ENCODE peak calls at places on chromosomes 13 and 19, in four cellular contexts. One of them, this sample, is unnamed. For H3K27me3, the result is how much of the 10 kb centered on the place peaks cover.

GRCh38 chr13:41568990-41569387 is 111.6 kb downstream of the RGCC start:
- DNase-seq in tibial nerve: no peak
- DNase-seq in brain microvascular endothelial cell: no peak
- DNase-seq in breast epithelium: no peak
- DNase-seq in this sample: no peak

GRCh38 chr13:24834902-24835510 is 71.0 kb downstream of the RNF17 start:
- DNase-seq in tibial nerve: no peak
- DNase-seq in brain microvascular endothelial cell: no peak
- DNase-seq in breast epithelium: no peak
- DNase-seq in this sample: no peak

GRCh38 chr19:33545209-33545981 is 23.8 kb upstream of the PEPD start:
- DNase-seq in tibial nerve: no peak
- DNase-seq in brain microvascular endothelial cell: no peak
- DNase-seq in breast epithelium: no peak
- DNase-seq in this sample: no peak

GRCh38 chr13:34555988-34556387 is 386.1 kb upstream of the NBEA start:
- DNase-seq in tibial nerve: no peak
- DNase-seq in brain microvascular endothelial cell: no peak
- DNase-seq in breast epithelium: no peak
- DNase-seq in this sample: no peak

GRCh38 chr13:54574791-54575190 is 1546.2 kb downstream of the OLFM4 start:
- DNase-seq in tibial nerve: no peak
- DNase-seq in brain microvascular endothelial cell: no peak
- DNase-seq in breast epithelium: no peak
- DNase-seq in this sample: no peak

GRCh38 chr13:98532254-98532653 is 44.7 kb downstream of the STK24 start:
- DNase-seq in tibial nerve: no peak
- DNase-seq in brain microvascular endothelial cell: no peak
- DNase-seq in breast epithelium: no peak
- DNase-seq in this sample: no peak

GRCh38 chr13:98141938-98142426 is 912 bp upstream of the FARP1 start:
- DNase-seq in tibial nerve: no peak
- DNase-seq in brain microvascular endothelial cell: no peak
- DNase-seq in breast epithelium: no peak
- DNase-seq in this sample: no peak

GRCh38 chr13:107373551-107373950 is 805.6 kb upstream of the ARGLU1 start:
- DNase-seq in tibial nerve: no peak
- DNase-seq in brain microvascular endothelial cell: peak
- DNase-seq in breast epithelium: no peak
- DNase-seq in this sample: no peak

GRCh38 chr19:42424345-42424707 is 2.9 kb downstream of the LIPE start:
- DNase-seq in tibial nerve: no peak
- DNase-seq in brain microvascular endothelial cell: no peak
- DNase-seq in breast epithelium: no peak
- DNase-seq in this sample: no peak

GRCh38 chr13:80262051-80262695 is 78.8 kb downstream of the SPRY2 start:
- DNase-seq in tibial nerve: no peak
- DNase-seq in brain microvascular endothelial cell: peak
- DNase-seq in breast epithelium: no peak
- DNase-seq in this sample: no peak

GRCh38 chr19:45599286-45599685 is 2.7 kb downstream of the GPR4 start:
- DNase-seq in tibial nerve: no peak
- DNase-seq in brain microvascular endothelial cell: no peak
- DNase-seq in breast epithelium: no peak
- DNase-seq in this sample: no peak

GRCh38 chr19:45598267-45599011 is 3.6 kb downstream of the GPR4 start:
- DNase-seq in tibial nerve: no peak
- DNase-seq in brain microvascular endothelial cell: no peak
- DNase-seq in breast epithelium: no peak
- DNase-seq in this sample: no peak

GRCh38 chr19:45600340-45600885 is 1.6 kb downstream of the GPR4 start:
- DNase-seq in tibial nerve: no peak
- DNase-seq in brain microvascular endothelial cell: no peak
- DNase-seq in breast epithelium: no peak
- DNase-seq in this sample: no peak

GRCh38 chr19:45601115-45601514 is 897 bp downstream of the GPR4 start:
- DNase-seq in tibial nerve: no peak
- DNase-seq in brain microvascular endothelial cell: no peak
- DNase-seq in breast epithelium: no peak
- DNase-seq in this sample: no peak

GRCh38 chr19:45601524-45602522 is at the start of gene GPR4:
- DNase-seq in tibial nerve: no peak
- DNase-seq in brain microvascular endothelial cell: no peak
- DNase-seq in breast epithelium: no peak
- DNase-seq in this sample: no peak
- H3K27me3 ChIP-seq in tibial nerve: half or more
- H3K27me3 ChIP-seq in brain microvascular endothelial cell: under half
- H3K27me3 ChIP-seq in breast epithelium: under half
- H3K27me3 ChIP-seq in this sample: half or more

GRCh38 chr19:50325310-50326100 is 3.7 kb downstream of the KCNC3 start:
- DNase-seq in tibial nerve: no peak
- DNase-seq in brain microvascular endothelial cell: peak
- DNase-seq in breast epithelium: no peak
- DNase-seq in this sample: no peak
- H3K27me3 ChIP-seq in tibial nerve: under half
- H3K27me3 ChIP-seq in brain microvascular endothelial cell: under half
- H3K27me3 ChIP-seq in breast epithelium: under half
- H3K27me3 ChIP-seq in this sample: half or more

DNA sequence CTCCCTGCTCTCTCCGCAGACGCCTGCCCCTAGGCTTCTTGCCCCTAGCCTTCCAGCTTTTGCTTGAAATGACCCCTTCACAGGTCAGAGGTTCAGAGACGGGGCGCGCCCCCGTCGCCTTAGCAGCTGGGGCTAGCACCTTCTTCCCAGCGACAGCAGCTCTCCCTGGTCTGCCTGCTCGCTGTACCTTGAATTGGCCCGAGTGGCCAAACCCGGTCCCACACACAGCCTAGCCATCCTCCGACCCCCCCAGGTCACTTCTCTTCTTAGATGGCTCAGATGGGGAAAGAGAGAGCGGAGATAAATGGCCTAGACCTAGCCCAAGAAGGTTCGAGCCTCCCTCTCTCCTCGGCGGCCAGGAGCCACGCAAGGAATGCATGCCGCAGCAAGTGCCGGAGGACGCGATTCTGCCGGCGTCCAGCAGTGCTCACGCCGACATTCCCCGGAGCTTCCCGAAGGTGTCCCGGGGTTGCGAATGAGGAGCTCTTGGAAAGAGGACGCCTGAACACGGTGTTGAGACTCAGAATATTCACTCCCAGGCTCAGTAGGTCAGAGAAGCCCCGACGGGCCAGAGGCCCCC is 1.3 kb downstream of the CDX2 start:
- DNase-seq in tibial nerve: no peak
- DNase-seq in brain microvascular endothelial cell: no peak
- DNase-seq in breast epithelium: no peak
- DNase-seq in this sample: no peak
- H3K27me3 ChIP-seq in tibial nerve: half or more
- H3K27me3 ChIP-seq in brain microvascular endothelial cell: half or more
- H3K27me3 ChIP-seq in breast epithelium: under half
- H3K27me3 ChIP-seq in this sample: under half

GRCh38 chr19:4208385-4209094 is 20.8 kb upstream of the EBI3 start:
- DNase-seq in tibial nerve: no peak
- DNase-seq in brain microvascular endothelial cell: peak
- DNase-seq in breast epithelium: no peak
- DNase-seq in this sample: no peak

GRCh38 chr19:4206818-4207484 is 22.4 kb upstream of the EBI3 start:
- DNase-seq in tibial nerve: no peak
- DNase-seq in brain microvascular endothelial cell: no peak
- DNase-seq in breast epithelium: no peak
- DNase-seq in this sample: no peak

GRCh38 chr19:4213116-4213515 is 16.2 kb upstream of the EBI3 start:
- DNase-seq in tibial nerve: no peak
- DNase-seq in brain microvascular endothelial cell: no peak
- DNase-seq in breast epithelium: no peak
- DNase-seq in this sample: no peak

GRCh38 chr19:4215807-4216206 is 13.5 kb upstream of the EBI3 start:
- DNase-seq in tibial nerve: no peak
- DNase-seq in brain microvascular endothelial cell: no peak
- DNase-seq in breast epithelium: no peak
- DNase-seq in this sample: no peak

DNA sequence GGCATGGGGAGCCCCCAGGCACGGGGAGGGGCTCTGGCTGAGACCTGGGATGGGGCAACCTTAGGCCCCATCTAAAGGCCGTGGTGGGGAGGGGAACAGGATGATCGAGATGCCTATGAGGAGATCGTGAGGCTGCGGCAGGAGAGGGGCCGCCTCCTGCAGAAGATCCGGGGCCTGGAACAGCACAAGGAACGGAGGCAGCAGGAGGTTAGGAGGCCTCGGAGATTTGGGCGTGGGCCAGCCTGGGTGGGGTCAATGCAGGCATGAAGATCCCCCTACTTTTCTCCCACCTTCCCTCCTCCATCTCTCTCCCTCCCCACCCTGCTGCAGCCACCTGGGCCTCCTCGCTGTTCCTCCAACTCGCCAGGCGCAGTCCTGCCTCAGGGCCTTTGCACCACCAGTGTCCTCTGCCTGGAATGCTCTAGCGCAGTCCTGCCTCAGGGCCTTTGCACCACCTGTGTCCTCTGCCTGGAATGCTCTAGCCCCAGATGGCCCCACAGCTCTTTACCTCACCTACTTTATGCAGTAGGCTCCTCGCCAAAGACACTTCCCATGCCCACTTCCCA is 19.1 kb upstream of the EBI3 start:
- DNase-seq in tibial nerve: no peak
- DNase-seq in brain microvascular endothelial cell: no peak
- DNase-seq in breast epithelium: no peak
- DNase-seq in this sample: no peak
- H3K27me3 ChIP-seq in tibial nerve: under half
- H3K27me3 ChIP-seq in brain microvascular endothelial cell: under half
- H3K27me3 ChIP-seq in breast epithelium: under half
- H3K27me3 ChIP-seq in this sample: under half

DNA sequence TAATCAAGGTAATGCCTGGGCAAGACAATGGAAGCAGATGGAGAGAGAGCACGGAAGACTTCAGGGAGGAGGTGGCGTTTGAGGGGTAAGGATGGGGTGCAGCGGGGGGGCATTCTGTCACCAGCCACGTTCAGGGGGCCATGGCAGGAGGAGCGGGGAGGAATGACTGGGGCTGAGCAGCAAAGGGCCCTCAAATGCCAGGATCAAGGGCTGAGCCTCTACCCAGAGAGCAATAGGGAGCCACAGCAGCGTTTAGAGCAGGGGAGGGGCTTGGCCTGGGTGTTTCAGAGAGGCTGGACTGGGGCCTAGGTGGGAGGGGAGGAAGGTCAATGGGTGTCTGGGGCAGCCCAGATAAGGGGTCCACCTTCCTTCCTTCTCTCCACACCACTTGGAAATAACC is 44.3 kb downstream of the CELF5 start:
- DNase-seq in tibial nerve: no peak
- DNase-seq in brain microvascular endothelial cell: no peak
- DNase-seq in breast epithelium: no peak
- DNase-seq in this sample: no peak
- H3K27me3 ChIP-seq in tibial nerve: half or more
- H3K27me3 ChIP-seq in brain microvascular endothelial cell: under half
- H3K27me3 ChIP-seq in breast epithelium: under half
- H3K27me3 ChIP-seq in this sample: under half

GRCh38 chr13:111460548-111461444 is 140.4 kb downstream of the TEX29 start:
- DNase-seq in tibial nerve: peak
- DNase-seq in brain microvascular endothelial cell: peak
- DNase-seq in breast epithelium: peak
- DNase-seq in this sample: no peak

GRCh38 chr13:111456452-111457230 is 136.2 kb downstream of the TEX29 start:
- DNase-seq in tibial nerve: no peak
- DNase-seq in brain microvascular endothelial cell: no peak
- DNase-seq in breast epithelium: no peak
- DNase-seq in this sample: no peak

GRCh38 chr13:111459803-111460547 is 139.5 kb downstream of the TEX29 start:
- DNase-seq in tibial nerve: no peak
- DNase-seq in brain microvascular endothelial cell: no peak
- DNase-seq in breast epithelium: no peak
- DNase-seq in this sample: no peak

GRCh38 chr13:111458739-111459138 is 138.3 kb downstream of the TEX29 start:
- DNase-seq in tibial nerve: no peak
- DNase-seq in brain microvascular endothelial cell: no peak
- DNase-seq in breast epithelium: no peak
- DNase-seq in this sample: no peak

GRCh38 chr13:111458001-111458531 is 137.6 kb downstream of the TEX29 start:
- DNase-seq in tibial nerve: no peak
- DNase-seq in brain microvascular endothelial cell: no peak
- DNase-seq in breast epithelium: no peak
- DNase-seq in this sample: no peak
- H3K27me3 ChIP-seq in tibial nerve: under half
- H3K27me3 ChIP-seq in brain microvascular endothelial cell: under half
- H3K27me3 ChIP-seq in breast epithelium: under half
- H3K27me3 ChIP-seq in this sample: under half

GRCh38 chr19:590750-591098 is 1.0 kb downstream of the HCN2 start:
- DNase-seq in tibial nerve: no peak
- DNase-seq in brain microvascular endothelial cell: no peak
- DNase-seq in breast epithelium: no peak
- DNase-seq in this sample: no peak
- H3K27me3 ChIP-seq in tibial nerve: half or more
- H3K27me3 ChIP-seq in brain microvascular endothelial cell: under half
- H3K27me3 ChIP-seq in breast epithelium: under half
- H3K27me3 ChIP-seq in this sample: under half

This sample was measured in esophagus squamous epithelium.